ENCODE peak calls at places on chromosome 18, in four cellular contexts. Z is HFFc6, C is NCI-H774, P is T-helper 2 cell. S is an unnamed sample.

GRCh38 chr18:49920731-49921130 is 107.4 kb upstream of the ACAA2 start:
- DNase-seq in C (no peak), P (no peak), Z (no peak), S (no peak)

GRCh38 chr18:46387426-46388131 is 269.4 kb downstream of the LOXHD1 start:
- DNase-seq in P (no peak), Z (no peak), C (no peak), S (no peak)

GRCh38 chr18:29157057-29157780 is 980.3 kb upstream of the CDH2 start:
- DNase-seq in Z (peak; percentile 32), P (no peak), C (no peak), S (no peak)

GRCh38 chr18:8851659-8852058 is 146.3 kb downstream of the MTCL1 start:
- DNase-seq in C (no peak), P (no peak), Z (no peak), S (no peak)

GRCh38 chr18:13235981-13236380 is 17.4 kb downstream of the LDLRAD4 start:
- DNase-seq in C (no peak), P (no peak), Z (no peak), S (no peak)

GRCh38 chr18:28152354-28152753 is 24.6 kb downstream of the CDH2 start:
- DNase-seq in C (no peak), P (no peak), Z (no peak), S (no peak)

GRCh38 chr18:4096501-4096900 is 358.6 kb downstream of the DLGAP1 start:
- DNase-seq in C (no peak), P (no peak), Z (peak; percentile 38), S (no peak)

GRCh38 chr18:72601944-72602343 is 57.8 kb upstream of the CBLN2 start:
- DNase-seq in C (no peak), Z (no peak), P (no peak), S (no peak)

GRCh38 chr18:79991494-79991893 is 3.1 kb upstream of the TXNL4A start:
- DNase-seq in Z (no peak), P (no peak), C (no peak), S (no peak)

GRCh38 chr18:11055721-11056120 is 93.6 kb downstream of the PIEZO2 start:
- DNase-seq in Z (no peak), P (no peak), C (no peak), S (no peak)

S was measured in hepatic stellate cell.